ENCODE peak calls at places on chromosomes 12 and 14, in ten cellular contexts. One of them, this sample, is unnamed.

GRCh38 chr12:89567691-89568239 is 41.9 kb upstream of the POC1B start:
- DNase-seq in SK-MEL-5: no peak
- DNase-seq in NCI-H1694: no peak
- DNase-seq in hippocampal formation: no peak
- DNase-seq in activated naive CD4-positive, alpha-beta T cell: no peak
- DNase-seq in head of caudate nucleus: no peak
- DNase-seq in SK-N-DZ: no peak
- DNase-seq in A172: no peak
- DNase-seq in stimulated activated CD8-positive, alpha-beta memory T cell treated with anti-CD3 and anti-CD28 coated beads, Interleukin-15, amount 100 ng/mL, for 4 hours: no peak
- DNase-seq in AG10803: no peak
- DNase-seq in this sample: no peak

GRCh38 chr12:89135976-89136634 is 216.2 kb downstream of the DUSP6 start:
- DNase-seq in SK-MEL-5: no peak
- DNase-seq in NCI-H1694: no peak
- DNase-seq in hippocampal formation: no peak
- DNase-seq in activated naive CD4-positive, alpha-beta T cell: no peak
- DNase-seq in head of caudate nucleus: no peak
- DNase-seq in SK-N-DZ: no peak
- DNase-seq in A172: peak; percentile 68
- DNase-seq in stimulated activated CD8-positive, alpha-beta memory T cell treated with anti-CD3 and anti-CD28 coated beads, Interleukin-15, amount 100 ng/mL, for 4 hours: no peak
- DNase-seq in AG10803: peak; percentile 38
- DNase-seq in this sample: no peak

GRCh38 chr12:110689601-110690430 is 901 bp upstream of the HVCN1 start:
- DNase-seq in SK-MEL-5: no peak
- DNase-seq in NCI-H1694: no peak
- DNase-seq in hippocampal formation: no peak
- DNase-seq in activated naive CD4-positive, alpha-beta T cell: peak; percentile 23
- DNase-seq in head of caudate nucleus: peak; percentile 49
- DNase-seq in SK-N-DZ: no peak
- DNase-seq in A172: no peak
- DNase-seq in stimulated activated CD8-positive, alpha-beta memory T cell treated with anti-CD3 and anti-CD28 coated beads, Interleukin-15, amount 100 ng/mL, for 4 hours: no peak
- DNase-seq in AG10803: peak; percentile 12
- DNase-seq in this sample: peak; percentile 66

GRCh38 chr12:10167588-10167987 is 4.3 kb downstream of the OLR1 start:
- DNase-seq in SK-MEL-5: no peak
- DNase-seq in NCI-H1694: no peak
- DNase-seq in hippocampal formation: no peak
- DNase-seq in activated naive CD4-positive, alpha-beta T cell: no peak
- DNase-seq in head of caudate nucleus: no peak
- DNase-seq in SK-N-DZ: no peak
- DNase-seq in A172: no peak
- DNase-seq in stimulated activated CD8-positive, alpha-beta memory T cell treated with anti-CD3 and anti-CD28 coated beads, Interleukin-15, amount 100 ng/mL, for 4 hours: no peak
- DNase-seq in AG10803: no peak
- DNase-seq in this sample: no peak

GRCh38 chr14:95189400-95190162 is 32.3 kb upstream of the DICER1 start:
- DNase-seq in SK-MEL-5: no peak
- DNase-seq in NCI-H1694: peak; percentile 85
- DNase-seq in hippocampal formation: no peak
- DNase-seq in activated naive CD4-positive, alpha-beta T cell: no peak
- DNase-seq in head of caudate nucleus: no peak
- DNase-seq in SK-N-DZ: no peak
- DNase-seq in A172: no peak
- DNase-seq in stimulated activated CD8-positive, alpha-beta memory T cell treated with anti-CD3 and anti-CD28 coated beads, Interleukin-15, amount 100 ng/mL, for 4 hours: no peak
- DNase-seq in AG10803: peak; percentile 15
- DNase-seq in this sample: no peak

GRCh38 chr14:82080319-82080718 is 546.7 kb upstream of the SEL1L start:
- DNase-seq in SK-MEL-5: no peak
- DNase-seq in NCI-H1694: no peak
- DNase-seq in hippocampal formation: no peak
- DNase-seq in activated naive CD4-positive, alpha-beta T cell: no peak
- DNase-seq in head of caudate nucleus: no peak
- DNase-seq in SK-N-DZ: no peak
- DNase-seq in A172: no peak
- DNase-seq in stimulated activated CD8-positive, alpha-beta memory T cell treated with anti-CD3 and anti-CD28 coated beads, Interleukin-15, amount 100 ng/mL, for 4 hours: no peak
- DNase-seq in AG10803: no peak
- DNase-seq in this sample: no peak

GRCh38 chr14:83992857-83993256 is 1537.1 kb upstream of the FLRT2 start:
- DNase-seq in SK-MEL-5: no peak
- DNase-seq in NCI-H1694: no peak
- DNase-seq in hippocampal formation: no peak
- DNase-seq in activated naive CD4-positive, alpha-beta T cell: no peak
- DNase-seq in head of caudate nucleus: no peak
- DNase-seq in SK-N-DZ: no peak
- DNase-seq in A172: no peak
- DNase-seq in stimulated activated CD8-positive, alpha-beta memory T cell treated with anti-CD3 and anti-CD28 coated beads, Interleukin-15, amount 100 ng/mL, for 4 hours: no peak
- DNase-seq in AG10803: no peak
- DNase-seq in this sample: no peak

GRCh38 chr14:64501326-64502171 is 2.1 kb downstream of the ZBTB25 start:
- DNase-seq in SK-MEL-5: peak; percentile 45
- DNase-seq in NCI-H1694: no peak
- DNase-seq in hippocampal formation: no peak
- DNase-seq in activated naive CD4-positive, alpha-beta T cell: no peak
- DNase-seq in head of caudate nucleus: peak; percentile 45
- DNase-seq in SK-N-DZ: peak; percentile 72
- DNase-seq in A172: peak; percentile 85
- DNase-seq in stimulated activated CD8-positive, alpha-beta memory T cell treated with anti-CD3 and anti-CD28 coated beads, Interleukin-15, amount 100 ng/mL, for 4 hours: no peak
- DNase-seq in AG10803: peak; percentile 83
- DNase-seq in this sample: no peak

GRCh38 chr12:43740511-43741100 is 18.0 kb downstream of the PUS7L start:
- DNase-seq in SK-MEL-5: no peak
- DNase-seq in NCI-H1694: no peak
- DNase-seq in hippocampal formation: no peak
- DNase-seq in activated naive CD4-positive, alpha-beta T cell: no peak
- DNase-seq in head of caudate nucleus: no peak
- DNase-seq in SK-N-DZ: no peak
- DNase-seq in A172: no peak
- DNase-seq in stimulated activated CD8-positive, alpha-beta memory T cell treated with anti-CD3 and anti-CD28 coated beads, Interleukin-15, amount 100 ng/mL, for 4 hours: no peak
- DNase-seq in AG10803: peak; percentile 61
- DNase-seq in this sample: no peak

GRCh38 chr12:27284751-27285150 is 40.7 kb downstream of the STK38L start:
- DNase-seq in SK-MEL-5: no peak
- DNase-seq in NCI-H1694: no peak
- DNase-seq in hippocampal formation: no peak
- DNase-seq in activated naive CD4-positive, alpha-beta T cell: no peak
- DNase-seq in head of caudate nucleus: no peak
- DNase-seq in SK-N-DZ: no peak
- DNase-seq in A172: peak; percentile 45
- DNase-seq in stimulated activated CD8-positive, alpha-beta memory T cell treated with anti-CD3 and anti-CD28 coated beads, Interleukin-15, amount 100 ng/mL, for 4 hours: no peak
- DNase-seq in AG10803: peak; percentile 66
- DNase-seq in this sample: no peak

GRCh38 chr12:112532106-112532505 is 113.4 kb downstream of the PTPN11 start:
- DNase-seq in SK-MEL-5: no peak
- DNase-seq in NCI-H1694: no peak
- DNase-seq in hippocampal formation: no peak
- DNase-seq in activated naive CD4-positive, alpha-beta T cell: no peak
- DNase-seq in head of caudate nucleus: no peak
- DNase-seq in SK-N-DZ: no peak
- DNase-seq in A172: no peak
- DNase-seq in stimulated activated CD8-positive, alpha-beta memory T cell treated with anti-CD3 and anti-CD28 coated beads, Interleukin-15, amount 100 ng/mL, for 4 hours: no peak
- DNase-seq in AG10803: no peak
- DNase-seq in this sample: no peak

GRCh38 chr14:78316058-78316457 is 145.9 kb downstream of the NRXN3 start:
- DNase-seq in SK-MEL-5: no peak
- DNase-seq in NCI-H1694: no peak
- DNase-seq in hippocampal formation: no peak
- DNase-seq in activated naive CD4-positive, alpha-beta T cell: no peak
- DNase-seq in head of caudate nucleus: no peak
- DNase-seq in SK-N-DZ: no peak
- DNase-seq in A172: no peak
- DNase-seq in stimulated activated CD8-positive, alpha-beta memory T cell treated with anti-CD3 and anti-CD28 coated beads, Interleukin-15, amount 100 ng/mL, for 4 hours: no peak
- DNase-seq in AG10803: no peak
- DNase-seq in this sample: no peak

GRCh38 chr12:75564398-75564797 is 53.0 kb upstream of the KRR1 start:
- DNase-seq in SK-MEL-5: no peak
- DNase-seq in NCI-H1694: no peak
- DNase-seq in hippocampal formation: no peak
- DNase-seq in activated naive CD4-positive, alpha-beta T cell: no peak
- DNase-seq in head of caudate nucleus: no peak
- DNase-seq in SK-N-DZ: no peak
- DNase-seq in A172: no peak
- DNase-seq in stimulated activated CD8-positive, alpha-beta memory T cell treated with anti-CD3 and anti-CD28 coated beads, Interleukin-15, amount 100 ng/mL, for 4 hours: no peak
- DNase-seq in AG10803: peak; percentile 75
- DNase-seq in this sample: no peak

GRCh38 chr12:117408161-117408791 is 46.9 kb upstream of the NOS1 start:
- DNase-seq in SK-MEL-5: no peak
- DNase-seq in NCI-H1694: no peak
- DNase-seq in hippocampal formation: peak; percentile 8
- DNase-seq in activated naive CD4-positive, alpha-beta T cell: no peak
- DNase-seq in head of caudate nucleus: peak; percentile 50
- DNase-seq in SK-N-DZ: no peak
- DNase-seq in A172: peak; percentile 68
- DNase-seq in stimulated activated CD8-positive, alpha-beta memory T cell treated with anti-CD3 and anti-CD28 coated beads, Interleukin-15, amount 100 ng/mL, for 4 hours: no peak
- DNase-seq in AG10803: peak; percentile 84
- DNase-seq in this sample: no peak